ENCODE peak calls at places on chromosomes 12 and 14, in nine cellular contexts. X is mesendoderm, N is HL-60, T is prostate gland, E is Peyer's patch, B is AG09309, M is keratinocyte, Q is choroid plexus epithelial cell, I is OCI-LY7. V is an unnamed sample.

GRCh38 chr14:71380271-71380670 is 473.0 kb downstream of the PCNX1 start:
- DNase-seq in X (peak), N (no peak), T (no peak), E (no peak), B (no peak), M (no peak), Q (peak), I (no peak), V (no peak)

GRCh38 chr12:21773263-21773741 is 1.2 kb downstream of the KCNJ8 start:
- DNase-seq in X (peak), N (no peak), T (no peak), E (peak), B (no peak), M (no peak), Q (peak), I (no peak), V (no peak)

GRCh38 chr12:131075194-131075593 is 121.5 kb downstream of the ADGRD1 start:
- DNase-seq in X (no peak), N (no peak), T (no peak), E (no peak), B (no peak), M (no peak), Q (no peak), I (no peak), V (no peak)

GRCh38 chr14:55432628-55433027 is 7.8 kb downstream of the TBPL2 start:
- DNase-seq in X (peak), N (no peak), T (no peak), E (no peak), B (no peak), M (no peak), Q (no peak), I (no peak), V (no peak)

GRCh38 chr12:2845280-2845679 is 10.4 kb upstream of the NRIP2 start:
- DNase-seq in X (peak), N (no peak), T (no peak), E (no peak), B (no peak), M (no peak), Q (peak), I (no peak), V (no peak)

GRCh38 chr12:102116392-102116791 is 3.5 kb downstream of the NUP37 start:
- DNase-seq in X (no peak), N (no peak), T (no peak), E (no peak), B (no peak), M (no peak), Q (no peak), I (no peak), V (no peak)

GRCh38 chr12:12094481-12094880 is 23.7 kb downstream of the BCL2L14 start:
- DNase-seq in X (no peak), N (no peak), T (no peak), E (no peak), B (no peak), M (no peak), Q (peak), I (no peak), V (no peak)

GRCh38 chr12:9795945-9796344 is 31.3 kb upstream of the KLRF1 start:
- DNase-seq in X (no peak), N (no peak), T (no peak), E (no peak), B (no peak), M (no peak), Q (no peak), I (no peak), V (no peak)

GRCh38 chr14:103436533-103436932 is 51.3 kb downstream of the MARK3 start:
- DNase-seq in X (no peak), N (no peak), T (no peak), E (no peak), B (no peak), M (no peak), Q (peak), I (no peak), V (no peak)

GRCh38 chr14:41925409-41925808 is 318.7 kb downstream of the LRFN5 start:
- DNase-seq in X (peak), N (no peak), T (no peak), E (no peak), B (no peak), M (no peak), Q (peak), I (no peak), V (peak)

GRCh38 chr14:33218030-33218429 is 279.4 kb downstream of the NPAS3 start:
- DNase-seq in X (no peak), N (no peak), T (no peak), E (no peak), B (no peak), M (no peak), Q (peak), I (no peak), V (no peak)

GRCh38 chr12:122308811-122309210 is 42.5 kb upstream of the VPS33A start:
- DNase-seq in X (no peak), N (no peak), T (no peak), E (no peak), B (no peak), M (no peak), Q (no peak), I (no peak), V (no peak)

GRCh38 chr12:108826115-108826806 is 31.1 kb downstream of the SSH1 start:
- DNase-seq in X (peak), N (no peak), T (no peak), E (peak), B (peak), M (no peak), Q (peak), I (no peak), V (no peak)

GRCh38 chr14:95220663-95221231 is 63.4 kb upstream of the DICER1 start:
- DNase-seq in X (peak), N (no peak), T (no peak), E (no peak), B (no peak), M (no peak), Q (peak), I (no peak), V (no peak)

GRCh38 chr12:121400332-121401139 is 618 bp downstream of the RNF34 start:
- DNase-seq in X (peak), N (no peak), T (peak), E (peak), B (no peak), M (no peak), Q (peak), I (peak), V (peak)

GRCh38 chr14:44995770-44996294 is 33.8 kb downstream of the TOGARAM1 start:
- DNase-seq in X (no peak), N (no peak), T (no peak), E (no peak), B (no peak), M (no peak), Q (no peak), I (no peak), V (no peak)

GRCh38 chr12:123106640-123107359 is 44.1 kb downstream of the PITPNM2 start:
- DNase-seq in X (peak), N (peak), T (no peak), E (peak), B (no peak), M (no peak), Q (no peak), I (peak), V (peak)

GRCh38 chr12:26011099-26011498 is 52.6 kb downstream of the RASSF8 start:
- DNase-seq in X (no peak), N (no peak), T (no peak), E (no peak), B (peak), M (no peak), Q (peak), I (no peak), V (no peak)

GRCh38 chr12:106227641-106228319 is 20.0 kb downstream of the CKAP4 start:
- DNase-seq in X (no peak), N (peak), T (peak), E (peak), B (no peak), M (peak), Q (peak), I (no peak), V (no peak)

GRCh38 chr12:42125372-42125767 is 19.3 kb downstream of the GXYLT1 start:
- DNase-seq in X (peak), N (no peak), T (no peak), E (no peak), B (no peak), M (no peak), Q (no peak), I (no peak), V (no peak)

GRCh38 chr14:105475916-105476845 is 1.6 kb downstream of the CRIP2 start:
- DNase-seq in X (peak), N (no peak), T (no peak), E (no peak), B (no peak), M (no peak), Q (no peak), I (no peak), V (no peak)

GRCh38 chr14:21090194-21090939 is 8.1 kb downstream of the ZNF219 start:
- DNase-seq in X (peak), N (no peak), T (no peak), E (no peak), B (no peak), M (no peak), Q (no peak), I (peak), V (no peak)

GRCh38 chr14:54000341-54000811 is 43.8 kb upstream of the BMP4 start:
- DNase-seq in X (no peak), N (no peak), T (no peak), E (no peak), B (peak), M (no peak), Q (peak), I (no peak), V (no peak)

GRCh38 chr12:124007810-124008570 is 35.0 kb downstream of the ZNF664 start:
- DNase-seq in X (no peak), N (peak), T (no peak), E (no peak), B (no peak), M (no peak), Q (peak), I (no peak), V (peak)

GRCh38 chr14:51873221-51873893 is 12.9 kb downstream of the GNG2 start:
- DNase-seq in X (peak), N (no peak), T (no peak), E (no peak), B (peak), M (no peak), Q (peak), I (peak), V (no peak)

GRCh38 chr14:100587763-100588411 is 670 bp upstream of the BEGAIN start:
- DNase-seq in X (no peak), N (no peak), T (no peak), E (no peak), B (no peak), M (no peak), Q (no peak), I (no peak), V (no peak)

GRCh38 chr14:52873096-52873495 is 77.8 kb downstream of the FERMT2 start:
- DNase-seq in X (no peak), N (no peak), T (no peak), E (no peak), B (no peak), M (no peak), Q (no peak), I (no peak), V (no peak)

GRCh38 chr14:53062856-53063255 is 90.3 kb downstream of the DDHD1 start:
- DNase-seq in X (no peak), N (no peak), T (no peak), E (no peak), B (no peak), M (no peak), Q (peak), I (no peak), V (no peak)

GRCh38 chr12:40248585-40249297 is 23.9 kb downstream of the LRRK2 start:
- DNase-seq in X (no peak), N (no peak), T (no peak), E (no peak), B (no peak), M (no peak), Q (no peak), I (peak), V (no peak)

GRCh38 chr12:111586986-111587385 is 12.1 kb downstream of the ATXN2 start:
- DNase-seq in X (no peak), N (no peak), T (no peak), E (no peak), B (no peak), M (no peak), Q (no peak), I (no peak), V (no peak)

GRCh38 chr14:67623114-67623513 is 3.4 kb downstream of the ARG2 start:
- DNase-seq in X (peak), N (no peak), T (peak), E (no peak), B (no peak), M (peak), Q (peak), I (no peak), V (no peak)

GRCh38 chr12:120496353-120497340 is 734 bp downstream of the DYNLL1 start:
- DNase-seq in X (peak), N (peak), T (peak), E (peak), B (no peak), M (no peak), Q (peak), I (peak), V (peak)

GRCh38 chr12:19850341-19851065 is 411.2 kb downstream of the AEBP2 start:
- DNase-seq in X (peak), N (no peak), T (no peak), E (no peak), B (no peak), M (no peak), Q (peak), I (no peak), V (no peak)

GRCh38 chr14:100577321-100577985 is 9.8 kb downstream of the BEGAIN start:
- DNase-seq in X (no peak), N (no peak), T (no peak), E (peak), B (no peak), M (no peak), Q (no peak), I (no peak), V (no peak)

DNA sequence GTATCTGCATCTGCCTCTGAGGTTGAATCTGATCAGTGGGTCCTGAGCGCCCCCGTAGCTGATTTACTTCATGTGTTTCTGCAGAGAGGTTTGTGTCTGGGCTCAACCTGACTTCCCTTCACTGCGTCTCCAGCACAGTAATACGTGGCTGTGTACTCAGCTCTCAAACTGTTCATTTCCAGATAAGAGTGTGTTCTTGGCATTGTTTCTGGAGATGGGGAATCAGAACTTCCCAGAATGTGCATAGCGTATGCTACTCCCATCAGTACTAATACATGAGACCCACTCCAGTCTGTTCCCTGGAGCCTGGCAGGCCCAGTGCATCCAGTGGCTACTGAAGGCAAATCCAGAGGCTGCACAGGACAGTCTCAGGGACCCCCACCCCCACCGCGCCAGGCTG is 1297.2 kb downstream of the TMEM121 start:
- DNase-seq in X (no peak), N (no peak), T (no peak), E (no peak), B (no peak), M (no peak), Q (no peak), I (no peak), V (no peak)
- H3K4me3 ChIP-seq in X (no peak), N (no peak), T (no peak), E (no peak), B (no peak), M (no peak), Q (no peak), I (no peak), V (no peak)

GRCh38 chr12:34345801-34346200 is 323.5 kb downstream of the ALG10 start:
- DNase-seq in X (no peak), N (no peak), T (no peak), E (no peak), B (no peak), M (no peak), Q (no peak), I (no peak), V (no peak)
- H3K4me3 ChIP-seq in X (no peak), N (no peak), T (no peak), E (no peak), B (no peak), M (no peak), Q (no peak), I (no peak), V (no peak)

DNA sequence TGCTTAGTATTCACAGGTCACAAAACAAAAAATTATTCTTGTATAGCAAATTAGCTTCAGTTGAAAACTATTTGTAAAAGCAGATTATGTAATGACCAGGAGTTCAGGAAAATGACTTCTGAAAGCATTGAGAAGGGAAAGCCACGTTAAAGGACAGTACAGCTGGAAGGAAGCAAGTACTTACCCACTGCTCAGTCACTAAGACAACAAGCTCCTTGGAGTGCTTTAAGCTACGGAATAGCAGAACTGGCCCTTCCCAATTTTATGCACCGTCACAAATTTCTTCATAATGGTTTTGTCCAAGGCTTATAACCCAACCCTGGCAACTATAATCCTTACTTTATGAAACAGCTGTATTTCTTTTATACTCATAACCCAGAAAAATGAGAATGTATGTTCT is 13.0 kb upstream of the SNAPC1 start:
- DNase-seq in X (no peak), N (no peak), T (no peak), E (no peak), B (no peak), M (no peak), Q (peak), I (no peak), V (no peak)
- H3K4me3 ChIP-seq in X (no peak), N (no peak), T (no peak), E (no peak), B (no peak), M (no peak), Q (peak), I (peak), V (no peak)

DNA sequence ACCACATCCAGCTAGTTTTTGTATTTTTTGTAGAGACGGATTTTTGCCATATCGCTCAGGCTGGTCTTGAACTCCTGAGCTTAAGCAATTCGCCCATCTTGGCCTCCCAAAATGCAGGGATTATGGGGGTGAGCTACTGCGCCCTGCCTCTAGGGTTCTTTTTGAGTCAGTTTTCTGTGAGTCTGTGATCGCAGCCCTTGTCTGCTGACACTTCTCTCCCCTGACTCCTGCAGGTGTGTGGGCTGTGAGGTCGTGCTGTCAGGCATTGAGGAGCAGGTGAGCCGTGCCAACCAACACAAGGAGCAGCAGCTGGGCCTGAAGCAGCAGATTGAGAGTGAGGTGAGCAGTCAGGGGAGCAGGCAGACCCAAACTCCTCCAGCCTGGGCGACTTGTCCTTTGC is 6.3 kb downstream of the COPS7A start:
- DNase-seq in X (no peak), N (no peak), T (no peak), E (no peak), B (no peak), M (no peak), Q (no peak), I (peak), V (no peak)
- H3K4me3 ChIP-seq in X (no peak), N (no peak), T (no peak), E (no peak), B (no peak), M (no peak), Q (no peak), I (no peak), V (no peak)

GRCh38 chr12:96402061-96402460 is 1.8 kb upstream of the CDK17 start:
- DNase-seq in X (peak), N (no peak), T (no peak), E (no peak), B (no peak), M (no peak), Q (no peak), I (peak), V (no peak)
- H3K4me3 ChIP-seq in X (no peak), N (no peak), T (no peak), E (no peak), B (no peak), M (peak), Q (no peak), I (peak), V (no peak)

DNA sequence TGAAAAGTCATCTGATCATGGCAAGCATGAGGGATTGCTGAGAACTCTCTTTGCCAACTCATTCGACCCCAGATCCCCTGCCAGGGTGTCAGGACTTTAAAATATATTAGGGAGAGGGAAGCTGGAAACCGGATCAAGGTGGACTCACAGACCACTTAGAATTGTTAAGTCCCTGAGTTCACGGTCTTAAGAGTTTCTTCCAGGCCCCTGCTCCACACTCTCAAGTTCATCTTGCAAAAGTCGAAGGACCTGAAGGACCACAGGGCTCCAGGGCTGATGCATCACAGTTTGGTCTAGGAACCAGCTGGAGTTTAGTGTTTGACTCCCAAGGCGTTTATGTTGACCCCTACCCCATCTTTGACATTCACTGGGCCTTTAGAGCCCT is 499 bp upstream of the RASSF9 start:
- DNase-seq in X (peak), N (no peak), T (no peak), E (no peak), B (no peak), M (no peak), Q (no peak), I (no peak), V (no peak)
- H3K4me3 ChIP-seq in X (no peak), N (no peak), T (peak), E (no peak), B (peak), M (peak), Q (no peak), I (no peak), V (no peak)